ENCODE peak calls at places on chromosomes 2 and 18, in eight cellular contexts. One of them, this sample, is unnamed.
A peak's percentile ranks its signal among the peaks of the same experiment; 100 is the strongest.

GRCh38 chr2:196914867-196915465 is 11.5 kb downstream of the PGAP1 start:
- DNase-seq in glutamatergic neuron: no peak
- DNase-seq in KBM-7: no peak
- DNase-seq in left ventricle myocardium inferior: no peak
- DNase-seq in NCI-H1105: no peak
- DNase-seq in NCI-H1048: no peak
- DNase-seq in HFFc6: no peak
- DNase-seq in caudate nucleus: no peak
- DNase-seq in this sample: no peak

GRCh38 chr18:986552-986951 is 81.9 kb downstream of the ADCYAP1 start:
- DNase-seq in glutamatergic neuron: no peak
- DNase-seq in KBM-7: no peak
- DNase-seq in left ventricle myocardium inferior: no peak
- DNase-seq in NCI-H1105: no peak
- DNase-seq in NCI-H1048: no peak
- DNase-seq in HFFc6: no peak
- DNase-seq in caudate nucleus: no peak
- DNase-seq in this sample: no peak

GRCh38 chr2:95274291-95275150 is at the start of gene PROM2:
- DNase-seq in glutamatergic neuron: peak; percentile 6
- DNase-seq in KBM-7: no peak
- DNase-seq in left ventricle myocardium inferior: no peak
- DNase-seq in NCI-H1105: no peak
- DNase-seq in NCI-H1048: no peak
- DNase-seq in HFFc6: no peak
- DNase-seq in caudate nucleus: no peak
- DNase-seq in this sample: no peak

GRCh38 chr18:76213996-76214395 is 281.0 kb downstream of the ZNF516 start:
- DNase-seq in glutamatergic neuron: no peak
- DNase-seq in KBM-7: no peak
- DNase-seq in left ventricle myocardium inferior: no peak
- DNase-seq in NCI-H1105: no peak
- DNase-seq in NCI-H1048: no peak
- DNase-seq in HFFc6: no peak
- DNase-seq in caudate nucleus: no peak
- DNase-seq in this sample: no peak

GRCh38 chr2:159661286-159661685 is 44.9 kb upstream of the BAZ2B start:
- DNase-seq in glutamatergic neuron: no peak
- DNase-seq in KBM-7: no peak
- DNase-seq in left ventricle myocardium inferior: no peak
- DNase-seq in NCI-H1105: no peak
- DNase-seq in NCI-H1048: no peak
- DNase-seq in HFFc6: peak; percentile 8
- DNase-seq in caudate nucleus: no peak
- DNase-seq in this sample: no peak

GRCh38 chr2:139805378-139805777 is 1025.2 kb upstream of the NXPH2 start:
- DNase-seq in glutamatergic neuron: no peak
- DNase-seq in KBM-7: no peak
- DNase-seq in left ventricle myocardium inferior: no peak
- DNase-seq in NCI-H1105: peak; percentile 51
- DNase-seq in NCI-H1048: no peak
- DNase-seq in HFFc6: no peak
- DNase-seq in caudate nucleus: no peak
- DNase-seq in this sample: no peak

GRCh38 chr18:2325308-2325849 is 245.9 kb downstream of the METTL4 start:
- DNase-seq in glutamatergic neuron: no peak
- DNase-seq in KBM-7: no peak
- DNase-seq in left ventricle myocardium inferior: no peak
- DNase-seq in NCI-H1105: no peak
- DNase-seq in NCI-H1048: no peak
- DNase-seq in HFFc6: peak; percentile 10
- DNase-seq in caudate nucleus: no peak
- DNase-seq in this sample: no peak

GRCh38 chr18:35371412-35372195 is 5.5 kb downstream of the ZNF396 start:
- DNase-seq in glutamatergic neuron: no peak
- DNase-seq in KBM-7: no peak
- DNase-seq in left ventricle myocardium inferior: no peak
- DNase-seq in NCI-H1105: no peak
- DNase-seq in NCI-H1048: no peak
- DNase-seq in HFFc6: peak; percentile 74
- DNase-seq in caudate nucleus: no peak
- DNase-seq in this sample: no peak

GRCh38 chr2:209648714-209649113 is 122.9 kb upstream of the UNC80 start:
- DNase-seq in glutamatergic neuron: no peak
- DNase-seq in KBM-7: no peak
- DNase-seq in left ventricle myocardium inferior: no peak
- DNase-seq in NCI-H1105: no peak
- DNase-seq in NCI-H1048: no peak
- DNase-seq in HFFc6: peak; percentile 74
- DNase-seq in caudate nucleus: no peak
- DNase-seq in this sample: no peak